ENCODE peak calls at places on chromosomes 1 and 21, in four cellular contexts. U is spleen; D is CD8-positive, alpha-beta T cell; R is AG04450. C is an unnamed sample.

GRCh38 chr1:203553501-203553900 is 59.5 kb downstream of the OPTC start:
- DNase-seq in D (no peak), R (no peak), U (no peak), C (no peak)

GRCh38 chr1:109928591-109929111 is 18.0 kb downstream of the CSF1 start:
- DNase-seq in D (no peak), R (no peak), U (no peak), C (no peak)

GRCh38 chr1:104765115-104765514 is 1015.4 kb downstream of the AMY1C start:
- DNase-seq in U (no peak), R (no peak), D (no peak), C (no peak)

GRCh38 chr21:32018381-32018780 is 145.6 kb downstream of the HUNK start:
- DNase-seq in D (no peak), U (no peak), R (no peak), C (no peak)

GRCh38 chr21:32372755-32373154 is 20.1 kb downstream of the URB1 start:
- DNase-seq in U (no peak), R (no peak), D (no peak), C (no peak)

GRCh38 chr1:10724052-10724494 is 72.4 kb downstream of the CASZ1 start:
- DNase-seq in D (no peak), U (no peak), R (peak; percentile 7), C (no peak)

GRCh38 chr1:150973826-150974579 is 632 bp downstream of the CERS2 start:
- DNase-seq in U (peak; percentile 90), D (peak; percentile 25), R (no peak), C (peak; percentile 27)

GRCh38 chr1:54174106-54174505 is 21.3 kb upstream of the CDCP2 start:
- DNase-seq in U (peak; percentile 64), D (no peak), R (no peak), C (no peak)

GRCh38 chr1:180935326-180936109 is 22.8 kb downstream of the KIAA1614 start:
- DNase-seq in D (no peak), U (no peak), R (no peak), C (no peak)

GRCh38 chr1:176552217-176552974 is 89.4 kb downstream of the PAPPA2 start:
- DNase-seq in R (no peak), D (no peak), U (no peak), C (no peak)

GRCh38 chr1:40162791-40163441 is 1.7 kb downstream of the RLF start:
- DNase-seq in U (no peak), R (no peak), D (no peak), C (no peak)

GRCh38 chr1:154865442-154866256 is 4.4 kb downstream of the KCNN3 start:
- DNase-seq in D (no peak), U (no peak), R (no peak), C (no peak)

GRCh38 chr1:177884499-177885021 is 85.3 kb downstream of the SEC16B start:
- DNase-seq in U (no peak), D (no peak), R (no peak), C (no peak)

GRCh38 chr1:75136921-75137641 is 2.9 kb downstream of the LHX8 start:
- DNase-seq in D (no peak), U (no peak), R (no peak), C (no peak)

GRCh38 chr1:22105611-22106207 is 37.2 kb downstream of the WNT4 start:
- DNase-seq in D (no peak), U (no peak), R (peak; percentile 41), C (peak; percentile 60)

GRCh38 chr1:53559854-53560571 is 100.8 kb downstream of the DMRTB1 start:
- DNase-seq in D (no peak), R (no peak), U (no peak), C (no peak)

GRCh38 chr1:230861970-230862595 is 6.2 kb downstream of the C1orf198 start:
- DNase-seq in R (peak; percentile 73), D (no peak), U (peak; percentile 25), C (no peak)

GRCh38 chr1:160884579-160884978 is 401 bp downstream of the ITLN1 start:
- DNase-seq in U (no peak), R (no peak), D (no peak), C (no peak)

GRCh38 chr1:229228522-229228921 is 42.4 kb upstream of the RAB4A start:
- DNase-seq in U (no peak), R (no peak), D (no peak), C (no peak)

GRCh38 chr1:27409669-27410068 is 17.2 kb downstream of the GPR3 start:
- DNase-seq in D (no peak), R (no peak), U (no peak), C (no peak)

GRCh38 chr1:85289207-85289847 is 12.9 kb upstream of the BCL10 start:
- DNase-seq in R (peak; percentile 79), U (no peak), D (no peak), C (no peak)

GRCh38 chr1:32393136-32393535 is 1.1 kb downstream of the BSDC1 start:
- DNase-seq in D (no peak), U (no peak), R (no peak), C (no peak)

GRCh38 chr1:179775009-179775408 is 31.9 kb downstream of the FAM163A start:
- DNase-seq in R (no peak), D (no peak), U (no peak), C (no peak)

GRCh38 chr1:218365600-218365999 is 20.5 kb downstream of the TGFB2 start:
- DNase-seq in R (no peak), D (no peak), U (no peak), C (no peak)

GRCh38 chr1:231390071-231390470 is 32.0 kb downstream of the EGLN1 start:
- DNase-seq in R (no peak), D (no peak), U (no peak), C (peak; percentile 23)

GRCh38 chr1:118928739-118929554 is 59.2 kb downstream of the TBX15 start:
- DNase-seq in R (no peak), U (no peak), D (no peak), C (no peak)

GRCh38 chr1:212633144-212633543 is 24.6 kb downstream of the ATF3 start:
- DNase-seq in D (no peak), U (no peak), R (no peak), C (no peak)

GRCh38 chr1:226733309-226733708 is 5.8 kb downstream of the ITPKB start:
- DNase-seq in D (no peak), R (no peak), U (no peak), C (no peak)

GRCh38 chr21:42304556-42305454 is 10.4 kb downstream of the TFF3 start:
- DNase-seq in R (no peak), U (no peak), D (no peak), C (no peak)

GRCh38 chr1:39295901-39296300 is 91.4 kb downstream of the MACF1 start:
- DNase-seq in D (no peak), R (no peak), U (no peak), C (no peak)

GRCh38 chr1:193543259-193543658 is 356.8 kb upstream of the B3GALT2 start:
- DNase-seq in U (no peak), R (no peak), D (no peak), C (no peak)

GRCh38 chr1:152188673-152189591 is 29.9 kb upstream of the RPTN start:
- DNase-seq in U (peak; percentile 92), R (no peak), D (peak; percentile 73), C (peak; percentile 66)

GRCh38 chr1:196590959-196591358 is 17.3 kb downstream of the KCNT2 start:
- DNase-seq in R (no peak), D (no peak), U (no peak), C (no peak)

GRCh38 chr1:116356673-116357072 is 16.4 kb upstream of the ATP1A1 start:
- DNase-seq in D (no peak), U (no peak), R (no peak), C (no peak)

GRCh38 chr1:36571106-36571505 is 88.4 kb upstream of the CSF3R start:
- DNase-seq in U (peak; percentile 58), R (no peak), D (no peak), C (no peak)

GRCh38 chr1:36572142-36572715 is 89.5 kb upstream of the CSF3R start:
- DNase-seq in U (peak; percentile 46), R (no peak), D (no peak), C (no peak)

GRCh38 chr1:36576118-36576517 is 93.4 kb upstream of the CSF3R start:
- DNase-seq in U (peak; percentile 85), R (no peak), D (peak; percentile 9), C (peak; percentile 22)

GRCh38 chr1:36572906-36573305 is 90.2 kb upstream of the CSF3R start:
- DNase-seq in D (no peak), R (no peak), U (peak; percentile 46), C (no peak)

DNA sequence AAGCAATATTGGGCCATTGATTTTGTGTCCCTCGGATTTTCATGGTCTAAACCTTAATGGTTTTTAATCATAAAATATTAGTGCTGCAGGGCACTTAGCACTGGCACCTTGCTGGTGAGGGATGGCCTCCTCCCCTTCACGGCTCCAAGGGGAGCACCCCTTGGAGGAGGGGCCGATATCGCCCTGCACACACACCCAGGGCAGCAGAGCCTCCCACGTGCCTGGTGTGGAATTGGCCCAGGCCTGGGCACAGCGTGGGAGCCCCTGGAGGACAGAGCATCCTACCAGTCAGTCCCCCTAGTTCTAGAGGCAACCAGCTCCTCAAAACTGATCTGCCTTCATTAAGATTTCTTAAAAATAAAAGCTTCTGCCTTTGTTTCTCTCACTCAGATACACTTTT is 90.7 kb upstream of the CSF3R start:
- DNase-seq in U (peak; percentile 22), R (no peak), D (no peak), C (no peak)
- H3K4me3 ChIP-seq in U (no peak overlapping the region), R (no peak overlapping the region), D (no peak overlapping the region), C (no peak overlapping the region)

GRCh38 chr1:158251160-158251559 is 3.1 kb upstream of the CD1A start:
- DNase-seq in R (no peak), U (no peak), D (no peak), C (no peak)
- H3K27me3 ChIP-seq in R (no peaks in the 10 kb centered on the region), U (no peaks in the 10 kb centered on the region), D (no peaks in the 10 kb centered on the region), C (peaks cover 7% of the 10 kb centered on the region)

GRCh38 chr1:204782118-204782700 is 88.5 kb upstream of the NFASC start:
- DNase-seq in R (no peak), D (no peak), U (no peak), C (no peak)
- H3K4me3 ChIP-seq in R (no peak overlapping the region), D (no peak overlapping the region), U (no peak overlapping the region), C (no peak overlapping the region)

GRCh38 chr1:156884560-156884959 is 9.0 kb upstream of the PEAR1 start:
- DNase-seq in U (no peak), D (no peak), R (no peak), C (no peak)

GRCh38 chr1:156885904-156886355 is 7.6 kb upstream of the PEAR1 start:
- DNase-seq in U (no peak), R (no peak), D (no peak), C (no peak)

GRCh38 chr1:156885314-156885713 is 8.2 kb upstream of the PEAR1 start:
- DNase-seq in U (no peak), R (no peak), D (no peak), C (no peak)

GRCh38 chr1:156887324-156887723 is 6.2 kb upstream of the PEAR1 start:
- DNase-seq in R (no peak), U (no peak), D (no peak), C (no peak)

DNA sequence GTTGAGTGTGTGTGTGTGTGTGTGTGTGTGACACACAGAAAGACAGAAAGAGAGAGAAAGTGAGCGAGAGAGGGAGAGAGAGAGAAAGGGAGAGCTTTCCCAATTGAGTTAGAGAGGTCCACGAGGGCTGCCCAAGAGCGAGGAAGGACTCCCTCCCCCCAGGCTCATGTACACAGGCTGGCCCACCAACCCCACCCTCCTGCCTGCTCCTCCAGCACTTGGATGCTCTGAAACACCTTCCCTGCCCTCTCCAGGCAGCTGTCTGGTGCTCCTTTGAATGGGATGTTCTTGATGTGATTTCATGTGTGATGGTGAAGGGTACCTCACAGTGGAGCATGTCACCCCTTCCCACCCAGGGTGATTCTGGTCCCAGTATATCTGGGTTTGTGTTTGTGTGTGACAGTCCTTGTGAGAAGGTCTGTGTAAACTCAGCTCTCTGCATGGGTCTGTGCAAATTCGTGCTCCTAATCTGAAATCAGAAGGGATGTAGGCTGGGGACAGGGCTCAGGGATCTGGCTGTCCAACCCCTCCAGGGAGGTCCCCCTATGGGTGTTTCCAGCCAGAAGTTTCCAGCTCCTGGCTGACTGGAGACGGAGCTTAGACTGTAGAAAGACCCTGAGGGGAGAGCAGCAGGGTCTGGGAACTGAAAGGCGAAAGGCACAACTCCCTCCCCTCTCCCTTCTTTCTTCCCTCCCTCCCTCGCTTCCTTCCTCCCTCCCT is 6.8 kb upstream of the PEAR1 start:
- DNase-seq in R (no peak), D (no peak), U (no peak), C (no peak)
- H3K27me3 ChIP-seq in R (peaks cover 51% of the 10 kb centered on the region), D (no peaks in the 10 kb centered on the region), U (no peaks in the 10 kb centered on the region), C (no peaks in the 10 kb centered on the region)